ENCODE peak calls at places on chromosome 6, in eight cellular contexts. One of them, this sample, is unnamed.

GRCh38 chr6:6556738-6557503 is 31.6 kb upstream of the LY86 start:
- DNase-seq in testis: peak; percentile 69
- DNase-seq in cardiac fibroblast: peak; percentile 39
- DNase-seq in fibroblast of pulmonary artery: peak; percentile 49
- DNase-seq in prostate gland: no peak
- DNase-seq in tibial nerve: no peak
- DNase-seq in CD8-positive, alpha-beta T cell: peak; percentile 57
- DNase-seq in upper lobe of right lung: no peak
- DNase-seq in this sample: peak; percentile 43

GRCh38 chr6:1381397-1382330 is 7.7 kb upstream of the FOXF2 start:
- DNase-seq in CD8-positive, alpha-beta T cell: peak; percentile 59
- DNase-seq in fibroblast of pulmonary artery: peak; percentile 19
- DNase-seq in prostate gland: no peak
- DNase-seq in upper lobe of right lung: peak; percentile 82
- DNase-seq in tibial nerve: peak; percentile 56
- DNase-seq in cardiac fibroblast: peak; percentile 25
- DNase-seq in testis: peak; percentile 69
- DNase-seq in this sample: no peak

GRCh38 chr6:11423072-11423471 is 114.5 kb upstream of the TMEM170B start:
- DNase-seq in prostate gland: no peak
- DNase-seq in fibroblast of pulmonary artery: no peak
- DNase-seq in cardiac fibroblast: no peak
- DNase-seq in tibial nerve: no peak
- DNase-seq in testis: no peak
- DNase-seq in CD8-positive, alpha-beta T cell: no peak
- DNase-seq in upper lobe of right lung: no peak
- DNase-seq in this sample: peak; percentile 53

GRCh38 chr6:73036689-73037088 is 188.6 kb downstream of the KHDC1L start:
- DNase-seq in cardiac fibroblast: no peak
- DNase-seq in tibial nerve: no peak
- DNase-seq in fibroblast of pulmonary artery: no peak
- DNase-seq in testis: no peak
- DNase-seq in prostate gland: no peak
- DNase-seq in upper lobe of right lung: no peak
- DNase-seq in CD8-positive, alpha-beta T cell: no peak
- DNase-seq in this sample: no peak

GRCh38 chr6:117025310-117025709 is 148.3 kb downstream of the RFX6 start:
- DNase-seq in prostate gland: no peak
- DNase-seq in CD8-positive, alpha-beta T cell: no peak
- DNase-seq in fibroblast of pulmonary artery: no peak
- DNase-seq in testis: no peak
- DNase-seq in tibial nerve: no peak
- DNase-seq in upper lobe of right lung: no peak
- DNase-seq in cardiac fibroblast: no peak
- DNase-seq in this sample: no peak

GRCh38 chr6:3458706-3459421 is 2.0 kb upstream of the SLC22A23 start:
- DNase-seq in tibial nerve: no peak
- DNase-seq in fibroblast of pulmonary artery: no peak
- DNase-seq in upper lobe of right lung: no peak
- DNase-seq in CD8-positive, alpha-beta T cell: no peak
- DNase-seq in prostate gland: no peak
- DNase-seq in testis: no peak
- DNase-seq in cardiac fibroblast: no peak
- DNase-seq in this sample: no peak

GRCh38 chr6:21348462-21349195 is 244.9 kb upstream of the SOX4 start:
- DNase-seq in tibial nerve: no peak
- DNase-seq in upper lobe of right lung: peak; percentile 70
- DNase-seq in prostate gland: no peak
- DNase-seq in cardiac fibroblast: peak; percentile 68
- DNase-seq in fibroblast of pulmonary artery: peak; percentile 45
- DNase-seq in CD8-positive, alpha-beta T cell: no peak
- DNase-seq in testis: no peak
- DNase-seq in this sample: peak; percentile 91

GRCh38 chr6:87213364-87213763 is 58.0 kb downstream of the ZNF292 start:
- DNase-seq in tibial nerve: no peak
- DNase-seq in testis: no peak
- DNase-seq in cardiac fibroblast: no peak
- DNase-seq in prostate gland: no peak
- DNase-seq in upper lobe of right lung: no peak
- DNase-seq in CD8-positive, alpha-beta T cell: no peak
- DNase-seq in fibroblast of pulmonary artery: no peak
- DNase-seq in this sample: no peak

GRCh38 chr6:42418739-42419138 is 33.0 kb downstream of the TRERF1 start:
- DNase-seq in cardiac fibroblast: no peak
- DNase-seq in testis: no peak
- DNase-seq in fibroblast of pulmonary artery: no peak
- DNase-seq in CD8-positive, alpha-beta T cell: no peak
- DNase-seq in upper lobe of right lung: no peak
- DNase-seq in prostate gland: no peak
- DNase-seq in tibial nerve: no peak
- DNase-seq in this sample: no peak

GRCh38 chr6:118679293-118679692 is 27.9 kb upstream of the CEP85L start:
- DNase-seq in cardiac fibroblast: peak; percentile 15
- DNase-seq in fibroblast of pulmonary artery: peak; percentile 37
- DNase-seq in tibial nerve: no peak
- DNase-seq in CD8-positive, alpha-beta T cell: no peak
- DNase-seq in prostate gland: no peak
- DNase-seq in upper lobe of right lung: no peak
- DNase-seq in testis: no peak
- DNase-seq in this sample: peak; percentile 53

GRCh38 chr6:136723780-136724179 is 68.5 kb downstream of the MAP3K5 start:
- DNase-seq in tibial nerve: no peak
- DNase-seq in cardiac fibroblast: no peak
- DNase-seq in CD8-positive, alpha-beta T cell: peak; percentile 32
- DNase-seq in upper lobe of right lung: peak; percentile 65
- DNase-seq in prostate gland: no peak
- DNase-seq in testis: no peak
- DNase-seq in fibroblast of pulmonary artery: no peak
- DNase-seq in this sample: no peak

GRCh38 chr6:134814076-134814709 is 135.7 kb downstream of the ALDH8A1 start:
- DNase-seq in fibroblast of pulmonary artery: no peak
- DNase-seq in tibial nerve: no peak
- DNase-seq in CD8-positive, alpha-beta T cell: no peak
- DNase-seq in cardiac fibroblast: no peak
- DNase-seq in testis: no peak
- DNase-seq in prostate gland: no peak
- DNase-seq in upper lobe of right lung: no peak
- DNase-seq in this sample: peak; percentile 65

GRCh38 chr6:5453531-5453930 is 192.2 kb downstream of the FARS2 start:
- DNase-seq in testis: no peak
- DNase-seq in fibroblast of pulmonary artery: no peak
- DNase-seq in CD8-positive, alpha-beta T cell: no peak
- DNase-seq in prostate gland: no peak
- DNase-seq in upper lobe of right lung: no peak
- DNase-seq in cardiac fibroblast: no peak
- DNase-seq in tibial nerve: no peak
- DNase-seq in this sample: no peak

GRCh38 chr6:9405825-9406224 is 970.5 kb upstream of the SLC35B3 start:
- DNase-seq in CD8-positive, alpha-beta T cell: no peak
- DNase-seq in upper lobe of right lung: no peak
- DNase-seq in tibial nerve: no peak
- DNase-seq in cardiac fibroblast: no peak
- DNase-seq in prostate gland: no peak
- DNase-seq in testis: no peak
- DNase-seq in fibroblast of pulmonary artery: no peak
- DNase-seq in this sample: no peak

GRCh38 chr6:4647414-4648365 is 128.5 kb upstream of the CDYL start:
- DNase-seq in testis: peak; percentile 84
- DNase-seq in cardiac fibroblast: peak; percentile 86
- DNase-seq in fibroblast of pulmonary artery: peak; percentile 86
- DNase-seq in prostate gland: peak; percentile 61
- DNase-seq in upper lobe of right lung: peak; percentile 85
- DNase-seq in CD8-positive, alpha-beta T cell: peak; percentile 5
- DNase-seq in tibial nerve: peak; percentile 59
- DNase-seq in this sample: peak; percentile 86

GRCh38 chr6:170186006-170186908 is 104.6 kb downstream of the DLL1 start:
- DNase-seq in tibial nerve: peak; percentile 1
- DNase-seq in cardiac fibroblast: no peak
- DNase-seq in fibroblast of pulmonary artery: no peak
- DNase-seq in prostate gland: peak; percentile 5
- DNase-seq in testis: no peak
- DNase-seq in upper lobe of right lung: peak; percentile 48
- DNase-seq in CD8-positive, alpha-beta T cell: no peak
- DNase-seq in this sample: no peak

GRCh38 chr6:5199203-5200101 is 61.3 kb downstream of the LYRM4 start:
- DNase-seq in cardiac fibroblast: no peak
- DNase-seq in upper lobe of right lung: no peak
- DNase-seq in testis: no peak
- DNase-seq in fibroblast of pulmonary artery: no peak
- DNase-seq in prostate gland: no peak
- DNase-seq in CD8-positive, alpha-beta T cell: no peak
- DNase-seq in tibial nerve: no peak
- DNase-seq in this sample: no peak

GRCh38 chr6:11413728-11414127 is 123.8 kb upstream of the TMEM170B start:
- DNase-seq in upper lobe of right lung: no peak
- DNase-seq in fibroblast of pulmonary artery: peak; percentile 39
- DNase-seq in cardiac fibroblast: no peak
- DNase-seq in CD8-positive, alpha-beta T cell: no peak
- DNase-seq in prostate gland: no peak
- DNase-seq in testis: no peak
- DNase-seq in tibial nerve: no peak
- DNase-seq in this sample: peak; percentile 79

GRCh38 chr6:2528156-2528555 is 222.6 kb downstream of the MYLK4 start:
- DNase-seq in tibial nerve: no peak
- DNase-seq in cardiac fibroblast: no peak
- DNase-seq in prostate gland: no peak
- DNase-seq in CD8-positive, alpha-beta T cell: no peak
- DNase-seq in testis: no peak
- DNase-seq in fibroblast of pulmonary artery: no peak
- DNase-seq in upper lobe of right lung: no peak
- DNase-seq in this sample: peak; percentile 43

GRCh38 chr6:149210376-149210775 is 107.1 kb upstream of the TAB2 start:
- DNase-seq in testis: no peak
- DNase-seq in CD8-positive, alpha-beta T cell: peak; percentile 11
- DNase-seq in upper lobe of right lung: no peak
- DNase-seq in tibial nerve: no peak
- DNase-seq in fibroblast of pulmonary artery: peak; percentile 79
- DNase-seq in prostate gland: no peak
- DNase-seq in cardiac fibroblast: peak; percentile 56
- DNase-seq in this sample: peak; percentile 82

GRCh38 chr6:133973109-133973971 is 20.3 kb downstream of the TBPL1 start:
- DNase-seq in testis: no peak
- DNase-seq in CD8-positive, alpha-beta T cell: no peak
- DNase-seq in prostate gland: no peak
- DNase-seq in upper lobe of right lung: no peak
- DNase-seq in cardiac fibroblast: peak; percentile 73
- DNase-seq in fibroblast of pulmonary artery: peak; percentile 78
- DNase-seq in tibial nerve: no peak
- DNase-seq in this sample: peak; percentile 82

GRCh38 chr6:150894935-150895686 is 29.6 kb downstream of the MTHFD1L start:
- DNase-seq in tibial nerve: peak; percentile 24
- DNase-seq in fibroblast of pulmonary artery: no peak
- DNase-seq in prostate gland: no peak
- DNase-seq in testis: no peak
- DNase-seq in CD8-positive, alpha-beta T cell: no peak
- DNase-seq in cardiac fibroblast: peak; percentile 54
- DNase-seq in upper lobe of right lung: no peak
- DNase-seq in this sample: peak; percentile 89

GRCh38 chr6:124007915-124008688 is 204.4 kb downstream of the NKAIN2 start:
- DNase-seq in testis: no peak
- DNase-seq in CD8-positive, alpha-beta T cell: no peak
- DNase-seq in cardiac fibroblast: no peak
- DNase-seq in fibroblast of pulmonary artery: no peak
- DNase-seq in tibial nerve: no peak
- DNase-seq in upper lobe of right lung: no peak
- DNase-seq in prostate gland: no peak
- DNase-seq in this sample: peak; percentile 22

GRCh38 chr6:150929403-150929802 is 63.9 kb downstream of the MTHFD1L start:
- DNase-seq in CD8-positive, alpha-beta T cell: no peak
- DNase-seq in testis: peak; percentile 47
- DNase-seq in upper lobe of right lung: no peak
- DNase-seq in tibial nerve: no peak
- DNase-seq in cardiac fibroblast: no peak
- DNase-seq in fibroblast of pulmonary artery: no peak
- DNase-seq in prostate gland: no peak
- DNase-seq in this sample: peak; percentile 28

GRCh38 chr6:116564921-116565872 is 6.1 kb upstream of the RWDD1 start:
- DNase-seq in upper lobe of right lung: peak; percentile 67
- DNase-seq in tibial nerve: no peak
- DNase-seq in cardiac fibroblast: peak; percentile 20
- DNase-seq in CD8-positive, alpha-beta T cell: peak; percentile 22
- DNase-seq in prostate gland: no peak
- DNase-seq in testis: peak; percentile 27
- DNase-seq in fibroblast of pulmonary artery: no peak
- DNase-seq in this sample: no peak

GRCh38 chr6:52846002-52846401 is 5.4 kb upstream of the GSTA5 start:
- DNase-seq in fibroblast of pulmonary artery: no peak
- DNase-seq in cardiac fibroblast: no peak
- DNase-seq in CD8-positive, alpha-beta T cell: no peak
- DNase-seq in prostate gland: no peak
- DNase-seq in testis: no peak
- DNase-seq in tibial nerve: no peak
- DNase-seq in upper lobe of right lung: no peak
- DNase-seq in this sample: no peak
- TF ChIP-seq CTCF in fibroblast of pulmonary artery: no peak
- TF ChIP-seq CTCF in cardiac fibroblast: no peak
- TF ChIP-seq CTCF in CD8-positive, alpha-beta T cell: no peak
- TF ChIP-seq CTCF in prostate gland: no peak
- TF ChIP-seq CTCF in testis: no peak
- TF ChIP-seq CTCF in tibial nerve: no peak
- TF ChIP-seq CTCF in upper lobe of right lung: no peak
- TF ChIP-seq CTCF in this sample: no peak

GRCh38 chr6:45789238-45789637 is 226.4 kb downstream of the CLIC5 start:
- DNase-seq in CD8-positive, alpha-beta T cell: no peak
- DNase-seq in testis: no peak
- DNase-seq in prostate gland: no peak
- DNase-seq in upper lobe of right lung: no peak
- DNase-seq in cardiac fibroblast: no peak
- DNase-seq in tibial nerve: no peak
- DNase-seq in fibroblast of pulmonary artery: no peak
- DNase-seq in this sample: no peak
- H3K4me3 ChIP-seq in CD8-positive, alpha-beta T cell: no peak overlapping the region
- H3K4me3 ChIP-seq in testis: no peak overlapping the region
- H3K4me3 ChIP-seq in prostate gland: no peak overlapping the region
- H3K4me3 ChIP-seq in upper lobe of right lung: no peak overlapping the region
- H3K4me3 ChIP-seq in cardiac fibroblast: no peak overlapping the region
- H3K4me3 ChIP-seq in tibial nerve: no peak overlapping the region
- H3K4me3 ChIP-seq in fibroblast of pulmonary artery: no peak overlapping the region
- H3K4me3 ChIP-seq in this sample: no peak overlapping the region

GRCh38 chr6:158752613-158753012 is 66.6 kb downstream of the EZR start:
- DNase-seq in CD8-positive, alpha-beta T cell: no peak
- DNase-seq in fibroblast of pulmonary artery: peak; percentile 42
- DNase-seq in upper lobe of right lung: no peak
- DNase-seq in tibial nerve: no peak
- DNase-seq in cardiac fibroblast: peak; percentile 55
- DNase-seq in prostate gland: no peak
- DNase-seq in testis: no peak
- DNase-seq in this sample: no peak
- TF ChIP-seq CTCF in CD8-positive, alpha-beta T cell: no peak
- TF ChIP-seq CTCF in fibroblast of pulmonary artery: peak; percentile 24
- TF ChIP-seq CTCF in upper lobe of right lung: peak; percentile 10
- TF ChIP-seq CTCF in tibial nerve: no peak
- TF ChIP-seq CTCF in cardiac fibroblast: peak; percentile 19
- TF ChIP-seq CTCF in prostate gland: peak; percentile 27
- TF ChIP-seq CTCF in testis: no peak
- TF ChIP-seq CTCF in this sample: peak; percentile 17

DNA sequence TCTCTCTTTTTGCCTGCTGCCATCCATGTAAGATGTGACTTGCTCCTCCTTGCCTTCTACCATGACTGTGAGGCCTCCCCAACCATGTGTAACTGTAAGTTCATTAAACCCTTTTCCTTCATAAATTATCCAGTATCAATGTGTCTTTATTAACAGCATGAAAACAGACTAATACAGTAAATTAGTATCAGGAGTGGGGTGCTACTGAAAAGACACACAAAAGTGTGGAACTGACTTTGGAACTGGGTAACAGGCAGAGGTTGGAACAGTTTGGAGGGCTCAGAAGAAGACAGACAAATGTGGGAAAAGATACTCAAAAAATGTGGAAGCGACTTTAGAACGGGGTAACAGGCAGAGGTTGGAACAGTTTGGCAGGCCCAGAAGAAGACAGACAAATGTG is 189.4 kb downstream of the HTR1B start:
- DNase-seq in upper lobe of right lung: no peak
- DNase-seq in prostate gland: no peak
- DNase-seq in cardiac fibroblast: no peak
- DNase-seq in fibroblast of pulmonary artery: no peak
- DNase-seq in testis: no peak
- DNase-seq in tibial nerve: no peak
- DNase-seq in CD8-positive, alpha-beta T cell: no peak
- DNase-seq in this sample: no peak
- H3K4me3 ChIP-seq in upper lobe of right lung: no peak overlapping the region
- H3K4me3 ChIP-seq in prostate gland: no peak overlapping the region
- H3K4me3 ChIP-seq in cardiac fibroblast: no peak overlapping the region
- H3K4me3 ChIP-seq in fibroblast of pulmonary artery: no peak overlapping the region
- H3K4me3 ChIP-seq in testis: no peak overlapping the region
- H3K4me3 ChIP-seq in tibial nerve: no peak overlapping the region
- H3K4me3 ChIP-seq in CD8-positive, alpha-beta T cell: no peak overlapping the region
- H3K4me3 ChIP-seq in this sample: no peak overlapping the region